ENCODE peak calls at places on chromosomes 7 and 10, in ten cellular contexts. I, H, A, P, Q, F, D, S, K and E are unnamed samples.

GRCh38 chr7:2710256-2710655 is 22.3 kb downstream of the AMZ1 start:
- DNase-seq in I (no peak), H (no peak), A (no peak), P (no peak), Q (no peak), F (no peak), D (no peak), S (no peak), K (no peak), E (no peak)

GRCh38 chr10:103451091-103451801 is 924 bp downstream of the CALHM2 start:
- DNase-seq in I (peak; percentile 37), H (peak; percentile 34), A (peak; percentile 91), P (no peak), Q (peak; percentile 57), F (peak; percentile 60), D (peak; percentile 81), S (peak; percentile 26), K (peak; percentile 39), E (peak; percentile 78)

GRCh38 chr10:4004144-4004543 is 219.1 kb upstream of the KLF6 start:
- DNase-seq in I (no peak), H (no peak), A (no peak), P (no peak), Q (no peak), F (no peak), D (no peak), S (no peak), K (no peak), E (no peak)

GRCh38 chr10:80202934-80203834 is 2.2 kb downstream of the ANXA11 start:
- DNase-seq in I (peak; percentile 90), H (peak; percentile 72), A (no peak), P (peak; percentile 54), Q (no peak), F (peak; percentile 71), D (peak; percentile 97), S (no peak), K (peak; percentile 92), E (peak; percentile 89)

GRCh38 chr10:110765513-110766375 is 106.0 kb upstream of the PDCD4 start:
- DNase-seq in I (peak; percentile 8), H (peak; percentile 17), A (no peak), P (no peak), Q (no peak), F (no peak), D (peak; percentile 46), S (no peak), K (peak; percentile 30), E (peak; percentile 47)

GRCh38 chr7:90458104-90458503 is 11.3 kb upstream of the PTTG1IP2 start:
- DNase-seq in I (no peak), H (no peak), A (no peak), P (no peak), Q (no peak), F (no peak), D (no peak), S (no peak), K (no peak), E (no peak)

GRCh38 chr7:28123752-28124151 is 56.8 kb downstream of the JAZF1 start:
- DNase-seq in I (no peak), H (no peak), A (no peak), P (no peak), Q (no peak), F (no peak), D (no peak), S (no peak), K (no peak), E (no peak)

GRCh38 chr10:5317547-5318107 is 47.1 kb upstream of the UCN3 start:
- DNase-seq in I (peak; percentile 8), H (peak; percentile 41), A (no peak), P (no peak), Q (no peak), F (no peak), D (peak; percentile 92), S (no peak), K (peak; percentile 95), E (peak; percentile 88)

DNA sequence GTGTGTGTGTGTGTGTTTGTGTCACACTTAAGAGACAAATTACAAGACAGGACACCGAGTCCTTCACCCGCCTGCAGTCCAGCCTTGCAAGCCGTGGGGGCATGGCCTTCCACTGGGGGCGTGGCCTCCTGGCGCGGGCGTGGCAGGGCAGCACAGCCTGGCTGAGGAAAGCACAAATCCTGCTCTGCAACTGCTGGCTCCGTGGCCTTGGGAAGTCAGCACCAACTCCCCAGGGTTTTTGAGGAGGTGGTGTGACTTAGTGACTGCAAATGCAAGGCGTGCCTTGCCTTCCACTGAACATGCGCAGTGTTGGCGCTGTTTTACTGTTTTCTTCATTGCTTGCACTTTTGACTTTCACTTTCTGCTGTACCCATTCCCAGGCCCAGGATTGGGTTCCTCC is 12.9 kb upstream of the BMS1 start:
- DNase-seq in I (peak; percentile 30), H (peak; percentile 68), A (no peak), P (no peak), Q (no peak), F (peak; percentile 87), D (peak; percentile 7), S (no peak), K (peak; percentile 16), E (no peak)
- H3K4me3 ChIP-seq in I (no peak overlapping the region), H (no peak overlapping the region), A (no peak overlapping the region), P (no peak overlapping the region), Q (no peak overlapping the region), F (no peak overlapping the region), D (no peak overlapping the region), S (no peak overlapping the region), K (no peak overlapping the region), E (no peak overlapping the region)

DNA sequence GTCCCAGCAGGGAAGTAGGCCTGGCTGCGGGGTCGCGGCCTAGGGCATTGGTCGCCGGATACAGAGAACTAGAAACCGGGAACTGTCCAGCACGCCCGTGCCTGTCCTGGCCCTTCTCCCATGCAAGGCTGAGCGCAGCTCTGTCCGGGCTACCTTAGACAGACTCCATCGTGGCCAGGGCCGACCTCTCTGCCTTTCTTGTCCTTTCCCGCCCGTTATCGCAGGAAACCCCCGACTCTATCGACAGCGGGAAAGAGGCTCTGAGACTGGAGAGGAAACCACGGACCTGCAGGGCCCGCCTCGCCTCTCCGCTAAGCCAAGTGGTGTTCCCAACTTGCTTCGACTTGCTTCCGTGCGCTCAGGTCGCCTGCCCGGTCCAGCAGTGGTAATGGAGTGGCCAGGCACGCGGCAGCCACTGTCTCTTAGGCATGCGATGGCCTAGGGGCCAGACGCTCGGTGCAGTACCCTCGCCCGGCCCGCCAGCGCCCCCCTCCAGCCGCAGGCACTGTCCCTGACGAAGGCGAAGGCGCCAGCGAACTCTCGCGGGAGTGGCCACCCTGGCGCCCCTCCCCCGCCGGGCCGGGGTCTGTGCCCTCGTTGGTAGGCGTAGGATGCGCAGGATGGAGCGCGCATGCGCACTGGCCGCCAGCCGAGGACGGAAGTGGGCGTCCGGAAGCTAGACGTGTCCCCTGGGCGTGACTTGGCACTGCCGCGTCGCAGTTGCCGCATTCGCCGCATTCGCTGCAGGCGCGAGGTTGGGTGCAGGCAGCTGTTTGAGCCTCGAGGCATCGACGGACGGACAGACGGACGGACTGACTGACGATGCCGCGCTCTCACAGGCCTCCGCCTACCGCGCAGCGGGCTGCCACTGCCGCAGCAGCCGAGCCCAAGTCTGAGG is 54.4 kb downstream of the MCMBP start:
- DNase-seq in I (peak; percentile 72), H (no peak), A (peak; percentile 91), P (peak; percentile 13), Q (peak; percentile 33), F (peak; percentile 35), D (peak; percentile 52), S (no peak), K (peak; percentile 46), E (peak; percentile 62)
- H3K4me3 ChIP-seq in I (peak overlapping the region; percentile 56), H (no peak overlapping the region), A (no peak overlapping the region), P (peak overlapping the region; percentile 57), Q (peak overlapping the region; percentile 22), F (no peak overlapping the region), D (peak overlapping the region; percentile 68), S (peak overlapping the region; percentile 15), K (peak overlapping the region; percentile 24), E (peak overlapping the region; percentile 31)

DNA sequence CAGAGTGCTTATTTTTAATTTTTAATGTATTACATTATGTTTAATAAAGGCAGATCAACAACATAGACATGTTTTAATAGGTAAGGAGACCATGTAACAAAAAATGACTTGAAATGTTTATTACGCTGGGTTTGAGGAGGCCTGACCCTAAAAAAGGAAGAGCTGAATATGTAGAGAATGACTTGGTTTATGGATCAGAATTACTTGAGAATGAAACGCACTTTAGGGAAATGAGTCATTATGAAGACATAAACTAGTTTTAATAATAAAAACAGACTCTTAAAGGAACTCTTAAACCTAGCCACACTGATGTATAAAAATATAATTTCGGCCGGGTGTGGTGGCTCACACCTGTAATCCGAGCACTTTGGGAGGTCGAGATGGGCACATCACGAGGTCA is 56.5 kb downstream of the CTTNBP2 start:
- DNase-seq in I (peak; percentile 28), H (no peak), A (no peak), P (no peak), Q (no peak), F (no peak), D (no peak), S (no peak), K (peak; percentile 5), E (peak; percentile 33)
- H3K4me3 ChIP-seq in I (no peak overlapping the region), H (no peak overlapping the region), A (no peak overlapping the region), P (no peak overlapping the region), Q (no peak overlapping the region), F (no peak overlapping the region), D (no peak overlapping the region), S (no peak overlapping the region), K (no peak overlapping the region), E (no peak overlapping the region)

GRCh38 chr7:26155531-26156375 is 3.8 kb downstream of the NFE2L3 start:
- DNase-seq in I (peak; percentile 69), H (no peak), A (no peak), P (no peak), Q (no peak), F (no peak), D (peak; percentile 69), S (no peak), K (peak; percentile 55), E (peak; percentile 54)

GRCh38 chr7:26159243-26159642 is 7.2 kb downstream of the NFE2L3 start:
- DNase-seq in I (no peak), H (no peak), A (no peak), P (no peak), Q (no peak), F (no peak), D (no peak), S (no peak), K (peak; percentile 53), E (no peak)

GRCh38 chr7:26157520-26158105 is 5.6 kb downstream of the NFE2L3 start:
- DNase-seq in I (no peak), H (no peak), A (no peak), P (no peak), Q (no peak), F (no peak), D (no peak), S (no peak), K (no peak), E (no peak)

GRCh38 chr7:26153823-26154783 is 2.1 kb downstream of the NFE2L3 start:
- DNase-seq in I (no peak), H (peak; percentile 37), A (no peak), P (no peak), Q (no peak), F (peak; percentile 81), D (no peak), S (no peak), K (peak; percentile 56), E (no peak)

DNA sequence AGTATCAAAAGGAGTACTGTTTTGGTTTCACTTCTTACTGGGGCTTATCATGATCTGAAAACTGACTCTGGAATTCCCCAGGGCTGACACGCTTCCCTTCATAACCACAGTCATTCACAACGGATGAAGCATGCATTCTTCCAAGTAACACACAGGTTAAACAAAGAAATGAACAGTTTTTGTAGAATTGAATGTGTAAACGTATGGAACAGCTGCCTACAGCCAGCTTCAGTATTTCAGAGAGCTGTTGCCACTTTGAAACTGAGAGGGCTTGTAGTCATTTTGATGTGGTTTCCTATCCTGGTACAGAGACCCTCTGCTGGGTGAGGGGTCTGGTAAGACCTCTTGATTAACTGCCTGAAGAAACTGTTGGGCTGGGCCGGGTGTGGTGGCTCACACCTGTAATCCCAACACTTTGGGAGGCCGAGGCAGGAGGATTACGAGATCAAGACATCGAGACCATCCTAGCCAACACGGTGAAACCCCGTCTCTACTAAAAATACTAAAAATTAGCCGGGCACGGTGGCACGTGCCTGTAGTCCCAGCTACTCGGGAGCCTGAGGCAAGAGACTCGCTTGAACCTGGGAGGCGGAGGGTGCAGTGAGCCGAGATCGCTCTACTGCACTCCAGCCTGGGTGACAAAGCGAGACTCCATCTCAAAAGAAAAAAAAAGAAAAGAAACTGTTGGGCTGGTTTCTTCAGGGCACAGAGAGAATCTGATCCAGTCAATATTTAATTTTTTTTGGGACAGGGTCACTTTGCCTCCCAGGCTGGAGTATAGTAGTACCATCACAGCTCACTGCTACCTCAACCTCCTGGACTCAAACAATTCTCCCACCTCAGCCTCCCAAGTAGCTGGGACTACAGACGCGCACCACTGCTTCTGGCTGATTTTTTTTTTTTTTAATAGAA is 4.7 kb downstream of the NFE2L3 start:
- DNase-seq in I (peak; percentile 90), H (no peak), A (no peak), P (peak; percentile 87), Q (no peak), F (no peak), D (peak; percentile 89), S (no peak), K (peak; percentile 95), E (peak; percentile 84)
- H3K4me3 ChIP-seq in I (peak overlapping the region; percentile 42), H (no peak overlapping the region), A (no peak overlapping the region), P (peak overlapping the region; percentile 51), Q (no peak overlapping the region), F (no peak overlapping the region), D (peak overlapping the region; percentile 57), S (no peak overlapping the region), K (no peak overlapping the region), E (no peak overlapping the region)